ENCODE peak calls at places on chromosomes 7 and 10, in five cellular contexts. One of them, this sample, is unnamed.

GRCh38 chr10:103499881-103500280 is 6.4 kb downstream of the NEURL1 start:
- DNase-seq in cardiac fibroblast: no peak
- DNase-seq in endothelial cell: no peak
- DNase-seq in activated naive CD4-positive, alpha-beta T cell treated with Interleukin-2 at 50 U/mL for 16 hours: no peak
- DNase-seq in T-helper 17 cell: no peak
- DNase-seq in this sample: no peak

GRCh38 chr7:104142147-104142546 is 65.7 kb downstream of the ORC5 start:
- DNase-seq in cardiac fibroblast: peak
- DNase-seq in endothelial cell: no peak
- DNase-seq in activated naive CD4-positive, alpha-beta T cell treated with Interleukin-2 at 50 U/mL for 16 hours: no peak
- DNase-seq in T-helper 17 cell: no peak
- DNase-seq in this sample: no peak

GRCh38 chr7:42869131-42870020 is 42.5 kb downstream of the C7orf25 start:
- DNase-seq in cardiac fibroblast: no peak
- DNase-seq in endothelial cell: no peak
- DNase-seq in activated naive CD4-positive, alpha-beta T cell treated with Interleukin-2 at 50 U/mL for 16 hours: peak
- DNase-seq in T-helper 17 cell: no peak
- DNase-seq in this sample: no peak

GRCh38 chr7:24572421-24573007 is 738 bp upstream of the PALS2 start:
- DNase-seq in cardiac fibroblast: peak
- DNase-seq in endothelial cell: peak
- DNase-seq in activated naive CD4-positive, alpha-beta T cell treated with Interleukin-2 at 50 U/mL for 16 hours: peak
- DNase-seq in T-helper 17 cell: no peak
- DNase-seq in this sample: peak

GRCh38 chr10:92131271-92131820 is 159.5 kb downstream of the CPEB3 start:
- DNase-seq in cardiac fibroblast: peak
- DNase-seq in endothelial cell: no peak
- DNase-seq in activated naive CD4-positive, alpha-beta T cell treated with Interleukin-2 at 50 U/mL for 16 hours: no peak
- DNase-seq in T-helper 17 cell: no peak
- DNase-seq in this sample: no peak

GRCh38 chr10:103278862-103279298 is 1.9 kb downstream of the INA start:
- DNase-seq in cardiac fibroblast: peak
- DNase-seq in endothelial cell: peak
- DNase-seq in activated naive CD4-positive, alpha-beta T cell treated with Interleukin-2 at 50 U/mL for 16 hours: peak
- DNase-seq in T-helper 17 cell: no peak
- DNase-seq in this sample: peak

GRCh38 chr10:70126700-70127395 is 5.8 kb downstream of the AIFM2 start:
- DNase-seq in cardiac fibroblast: no peak
- DNase-seq in endothelial cell: no peak
- DNase-seq in activated naive CD4-positive, alpha-beta T cell treated with Interleukin-2 at 50 U/mL for 16 hours: no peak
- DNase-seq in T-helper 17 cell: no peak
- DNase-seq in this sample: no peak

GRCh38 chr10:60456053-60456452 is 66.4 kb upstream of the ANK3 start:
- DNase-seq in cardiac fibroblast: peak
- DNase-seq in endothelial cell: peak
- DNase-seq in activated naive CD4-positive, alpha-beta T cell treated with Interleukin-2 at 50 U/mL for 16 hours: no peak
- DNase-seq in T-helper 17 cell: no peak
- DNase-seq in this sample: no peak

GRCh38 chr7:117262546-117262945 is 60.3 kb downstream of the WNT2 start:
- DNase-seq in cardiac fibroblast: no peak
- DNase-seq in endothelial cell: no peak
- DNase-seq in activated naive CD4-positive, alpha-beta T cell treated with Interleukin-2 at 50 U/mL for 16 hours: no peak
- DNase-seq in T-helper 17 cell: no peak
- DNase-seq in this sample: no peak

GRCh38 chr7:5396542-5396941 is 27.1 kb downstream of the TNRC18 start:
- DNase-seq in cardiac fibroblast: no peak
- DNase-seq in endothelial cell: no peak
- DNase-seq in activated naive CD4-positive, alpha-beta T cell treated with Interleukin-2 at 50 U/mL for 16 hours: peak
- DNase-seq in T-helper 17 cell: peak
- DNase-seq in this sample: no peak

GRCh38 chr10:22714524-22715289 is at the start of gene PIP4K2A:
- DNase-seq in cardiac fibroblast: peak
- DNase-seq in endothelial cell: peak
- DNase-seq in activated naive CD4-positive, alpha-beta T cell treated with Interleukin-2 at 50 U/mL for 16 hours: peak
- DNase-seq in T-helper 17 cell: peak
- DNase-seq in this sample: peak